ENCODE peak calls at places on chromosomes 12 and 14, in five cellular contexts. Q is HEK293T, Z is mucosa of gallbladder, J is globus pallidus, Y is hippocampal formation. O is an unnamed sample.

GRCh38 chr14:74980398-74980745 is 22.3 kb upstream of the EIF2B2 start:
- DNase-seq in Y (no peak), Q (peak; percentile 13), Z (no peak), J (no peak), O (no peak)

GRCh38 chr12:23561536-23561935 is 387.9 kb downstream of the SOX5 start:
- DNase-seq in Y (no peak), J (no peak), Z (no peak), Q (no peak), O (no peak)

GRCh38 chr12:131438874-131439273 is 272.0 kb upstream of the SFSWAP start:
- DNase-seq in Q (no peak), Y (no peak), Z (no peak), J (no peak), O (no peak)

GRCh38 chr12:50050410-50051280 is 6.8 kb upstream of the ASIC1 start:
- DNase-seq in Z (no peak), Y (no peak), Q (peak; percentile 30), J (no peak), O (peak; percentile 42)

GRCh38 chr14:21241218-21241819 is 27.9 kb downstream of the HNRNPC start:
- DNase-seq in Y (no peak), Q (no peak), Z (no peak), J (no peak), O (no peak)

GRCh38 chr14:77603654-77604270 is 12.7 kb downstream of the SPTLC2 start:
- DNase-seq in J (no peak), Z (no peak), Q (no peak), Y (peak; percentile 40), O (peak; percentile 87)

GRCh38 chr12:29702222-29702621 is 81.5 kb downstream of the TMTC1 start:
- DNase-seq in J (no peak), Z (no peak), Y (no peak), Q (no peak), O (no peak)

GRCh38 chr14:86799244-86799647 is 1193.7 kb downstream of the GALC start:
- DNase-seq in Y (no peak), Q (no peak), Z (peak; percentile 68), J (no peak), O (peak; percentile 46)

GRCh38 chr12:121957831-121958515 is 39.6 kb downstream of the CFAP251 start:
- DNase-seq in J (no peak), Z (no peak), Q (no peak), Y (no peak), O (no peak)

GRCh38 chr14:69152181-69152943 is 557 bp downstream of the DCAF5 start:
- DNase-seq in Y (no peak), Z (no peak), J (peak; percentile 15), Q (peak; percentile 39), O (no peak)